ENCODE peak calls at places on chromosome 12, in ten cellular contexts. N is AG09309, V is pancreas, M is HFF-Myc, C is choroid plexus epithelial cell, B is psoas muscle, I is lung, O is SK-N-SH, Z is endodermal cell, T is fibroblast of lung. W is an unnamed sample.

GRCh38 chr12:16062611-16063010 is 151.5 kb downstream of the DERA start:
- DNase-seq in N (peak), V (no peak), M (no peak), C (peak), B (no peak), I (no peak), O (no peak), Z (no peak), T (no peak), W (peak)

GRCh38 chr12:100248886-100249285 is 18.0 kb downstream of the DEPDC4 start:
- DNase-seq in N (no peak), V (no peak), M (no peak), C (peak), B (no peak), I (no peak), O (no peak), Z (no peak), T (no peak), W (no peak)

GRCh38 chr12:41576925-41577324 is 388.8 kb downstream of the PDZRN4 start:
- DNase-seq in N (no peak), V (no peak), M (no peak), C (peak), B (no peak), I (no peak), O (no peak), Z (peak), T (no peak), W (no peak)

GRCh38 chr12:42017036-42017435 is 127.6 kb downstream of the GXYLT1 start:
- DNase-seq in N (no peak), V (no peak), M (no peak), C (no peak), B (no peak), I (no peak), O (no peak), Z (no peak), T (no peak), W (no peak)

GRCh38 chr12:18502422-18502821 is 235.4 kb downstream of the PLCZ1 start:
- DNase-seq in N (no peak), V (no peak), M (no peak), C (no peak), B (no peak), I (no peak), O (no peak), Z (no peak), T (no peak), W (no peak)

GRCh38 chr12:94145231-94145979 is 3.0 kb upstream of the PLXNC1 start:
- DNase-seq in N (peak), V (no peak), M (peak), C (peak), B (no peak), I (no peak), O (peak), Z (peak), T (peak), W (peak)

GRCh38 chr12:14777271-14777670 is 26.0 kb downstream of the WBP11 start:
- DNase-seq in N (no peak), V (no peak), M (no peak), C (no peak), B (no peak), I (no peak), O (no peak), Z (peak), T (no peak), W (peak)

GRCh38 chr12:128817115-128818015 is 6.4 kb downstream of the SLC15A4 start:
- DNase-seq in N (no peak), V (no peak), M (no peak), C (peak), B (peak), I (no peak), O (peak), Z (no peak), T (peak), W (peak)

GRCh38 chr12:29521951-29522350 is 24.5 kb upstream of the OVCH1 start:
- DNase-seq in N (no peak), V (no peak), M (no peak), C (peak), B (no peak), I (no peak), O (no peak), Z (no peak), T (no peak), W (peak)

GRCh38 chr12:124812972-124813371 is 50.7 kb downstream of the SCARB1 start:
- DNase-seq in N (no peak), V (no peak), M (no peak), C (no peak), B (no peak), I (no peak), O (no peak), Z (no peak), T (no peak), W (no peak)
- H3K4me3 ChIP-seq in N (no peak), V (no peak), M (no peak), C (no peak), B (no peak), I (no peak), O (no peak), Z (no peak), T (no peak), W (no peak)

GRCh38 chr12:3225154-3225795 is 148.1 kb downstream of the TSPAN9 start:
- DNase-seq in N (no peak), V (peak), M (no peak), C (peak), B (no peak), I (no peak), O (no peak), Z (no peak), T (peak), W (peak)

GRCh38 chr12:3228587-3228986 is 151.4 kb downstream of the TSPAN9 start:
- DNase-seq in N (no peak), V (peak), M (peak), C (no peak), B (no peak), I (no peak), O (no peak), Z (no peak), T (no peak), W (no peak)

GRCh38 chr12:3225796-3226180 is 148.6 kb downstream of the TSPAN9 start:
- DNase-seq in N (no peak), V (peak), M (no peak), C (peak), B (no peak), I (no peak), O (no peak), Z (no peak), T (no peak), W (no peak)

GRCh38 chr12:3226285-3226684 is 149.1 kb downstream of the TSPAN9 start:
- DNase-seq in N (no peak), V (no peak), M (no peak), C (no peak), B (no peak), I (no peak), O (no peak), Z (no peak), T (no peak), W (no peak)

GRCh38 chr12:3227076-3227975 is 150.1 kb downstream of the TSPAN9 start:
- DNase-seq in N (no peak), V (peak), M (no peak), C (no peak), B (no peak), I (no peak), O (no peak), Z (peak), T (no peak), W (no peak)
- TF ChIP-seq CTCF in N (no peak), V (no peak), M (no peak), C (peak), B (no peak), I (no peak), O (no peak), Z (peak), T (no peak), W (no peak)

GRCh38 chr12:30914986-30915591 is 11.5 kb upstream of the TSPAN11 start:
- DNase-seq in N (no peak), V (no peak), M (no peak), C (no peak), B (no peak), I (no peak), O (no peak), Z (no peak), T (no peak), W (no peak)

GRCh38 chr12:30909721-30910350 is 16.7 kb upstream of the TSPAN11 start:
- DNase-seq in N (no peak), V (no peak), M (peak), C (peak), B (no peak), I (no peak), O (no peak), Z (no peak), T (peak), W (no peak)

GRCh38 chr12:30908389-30909087 is 18.0 kb upstream of the TSPAN11 start:
- DNase-seq in N (peak), V (no peak), M (peak), C (peak), B (no peak), I (no peak), O (peak), Z (no peak), T (peak), W (peak)

GRCh38 chr12:30909088-30909688 is 17.4 kb upstream of the TSPAN11 start:
- DNase-seq in N (peak), V (no peak), M (no peak), C (no peak), B (no peak), I (no peak), O (no peak), Z (no peak), T (no peak), W (no peak)

DNA sequence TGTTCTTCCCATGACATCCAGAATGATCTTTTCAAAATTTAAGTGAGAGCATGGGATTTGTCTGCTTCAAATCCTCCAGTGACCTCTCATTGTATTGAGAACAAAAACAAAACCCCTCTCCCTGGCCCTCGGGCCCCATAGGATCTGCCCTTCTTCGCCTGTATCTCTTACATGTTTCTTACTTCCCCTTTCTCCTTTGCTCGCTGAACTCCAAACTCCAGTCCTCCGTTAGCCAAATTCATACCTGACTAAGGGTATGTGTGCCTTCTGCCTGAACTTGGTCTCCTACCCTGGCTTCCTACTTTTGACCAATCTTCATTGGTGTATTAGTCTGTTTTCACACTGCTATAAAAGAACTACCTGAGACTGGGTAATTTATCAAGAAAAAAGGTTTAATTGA is 13.2 kb upstream of the TSPAN11 start:
- DNase-seq in N (no peak), V (no peak), M (no peak), C (no peak), B (no peak), I (no peak), O (no peak), Z (no peak), T (no peak), W (no peak)
- H3K4me3 ChIP-seq in N (no peak), V (no peak), M (no peak), C (no peak), B (no peak), I (no peak), O (no peak), Z (no peak), T (no peak), W (no peak)

DNA sequence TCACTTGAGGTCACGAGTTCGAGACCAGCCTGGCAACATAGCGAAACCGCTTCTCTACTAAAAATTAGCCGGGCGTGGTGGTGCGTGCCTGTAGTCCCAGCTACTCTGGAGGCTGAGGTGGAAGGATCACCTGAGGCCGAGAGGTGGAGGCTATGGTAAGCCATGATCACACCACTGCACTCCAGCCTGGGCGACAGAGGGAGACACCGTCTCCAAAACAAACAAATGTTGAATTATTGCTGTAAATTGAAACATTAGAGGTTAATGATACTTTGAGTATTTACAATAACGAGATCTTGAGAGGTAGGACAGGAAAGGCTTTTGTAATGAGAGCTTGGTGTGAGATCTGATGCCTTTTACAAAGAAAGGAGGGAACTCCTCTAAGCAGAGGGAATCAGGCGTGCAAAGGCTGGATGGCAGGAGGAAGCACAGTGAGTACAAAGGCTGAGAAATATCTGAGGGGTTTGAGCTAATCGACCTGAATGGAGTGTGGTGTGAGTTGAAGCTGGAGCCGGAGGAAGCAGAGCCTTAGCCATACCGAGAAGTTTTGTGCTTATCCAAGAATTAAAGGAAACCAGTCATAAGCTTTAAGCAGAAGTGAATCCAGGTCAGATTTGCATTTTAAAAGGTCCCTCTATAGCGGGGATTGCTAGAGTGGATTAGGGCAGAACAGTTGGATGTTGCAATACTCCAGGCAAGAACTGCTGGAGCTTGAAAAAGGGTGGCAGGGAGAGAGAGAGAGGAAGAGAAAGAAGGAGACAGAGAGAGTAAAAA is 1.1 kb downstream of the RHNO1 start:
- DNase-seq in N (no peak), V (no peak), M (no peak), C (peak), B (no peak), I (no peak), O (no peak), Z (peak), T (peak), W (peak)
- TF ChIP-seq CTCF in N (no peak), V (no peak), M (no peak), C (peak), B (no peak), I (no peak), O (no peak), Z (no peak), T (peak), W (no peak)

GRCh38 chr12:92210062-92210461 is 64.4 kb upstream of the BTG1 start:
- DNase-seq in N (no peak), V (no peak), M (no peak), C (no peak), B (no peak), I (no peak), O (no peak), Z (no peak), T (no peak), W (no peak)

GRCh38 chr12:92206596-92206995 is 61.0 kb upstream of the BTG1 start:
- DNase-seq in N (no peak), V (no peak), M (no peak), C (no peak), B (no peak), I (no peak), O (no peak), Z (no peak), T (no peak), W (peak)

GRCh38 chr12:92208613-92209121 is 63.0 kb upstream of the BTG1 start:
- DNase-seq in N (peak), V (no peak), M (no peak), C (peak), B (no peak), I (no peak), O (no peak), Z (no peak), T (peak), W (peak)
- H3K4me3 ChIP-seq in N (no peak), V (no peak), M (no peak), C (no peak), B (no peak), I (no peak), O (no peak), Z (no peak), T (no peak), W (no peak)

DNA sequence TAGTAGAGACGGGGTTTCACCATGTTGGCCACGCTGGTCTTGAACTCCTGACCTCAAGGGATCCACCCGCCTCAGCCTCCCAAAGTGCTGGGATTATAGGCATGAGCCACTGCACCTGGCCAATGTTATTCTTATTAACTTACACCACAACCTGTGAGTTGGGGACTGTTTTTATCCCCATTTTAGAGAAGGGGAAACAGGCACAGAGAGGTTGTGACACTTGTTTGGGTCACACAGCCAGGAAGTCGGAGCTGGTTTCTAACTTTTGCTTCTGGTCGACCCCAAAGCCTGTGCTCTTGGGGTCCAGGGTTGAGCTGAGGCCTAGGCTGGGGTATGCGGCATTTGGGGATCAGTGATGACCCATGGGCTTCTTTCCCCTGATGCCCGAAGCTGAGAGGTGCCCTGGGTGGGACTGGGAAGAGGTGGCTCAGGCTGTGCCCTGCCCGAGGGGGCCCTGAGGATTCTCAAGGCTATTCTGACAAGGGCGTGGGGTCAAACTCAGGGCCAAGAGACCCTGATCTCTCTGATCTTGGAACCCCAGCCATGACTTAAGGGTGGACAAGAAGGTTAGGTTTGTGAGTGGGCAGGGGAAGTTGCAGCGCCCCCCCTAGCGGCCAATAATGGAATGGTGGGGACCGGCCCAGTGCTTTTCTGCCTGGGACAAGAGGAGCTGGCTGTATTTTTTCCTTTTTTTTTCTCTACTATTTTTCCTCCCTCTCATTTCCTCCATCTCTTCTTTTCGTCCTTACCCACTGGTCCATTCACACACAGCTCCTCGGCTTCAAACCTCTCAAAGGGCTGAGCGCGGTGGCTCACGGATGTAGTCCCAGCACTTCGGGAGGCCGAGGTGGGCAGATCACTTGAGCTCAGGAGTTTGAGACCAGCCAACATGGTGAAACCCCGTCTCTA is 3.0 kb downstream of the SDSL start:
- DNase-seq in N (no peak), V (no peak), M (no peak), C (peak), B (peak), I (peak), O (peak), Z (peak), T (peak), W (peak)
- TF ChIP-seq CTCF in N (peak), V (peak), M (peak), C (peak), B (peak), I (peak), O (peak), Z (peak), T (peak), W (peak)

GRCh38 chr12:49539406-49540228 is 787 bp downstream of the KCNH3 start:
- DNase-seq in N (no peak), V (peak), M (no peak), C (no peak), B (no peak), I (no peak), O (peak), Z (peak), T (no peak), W (no peak)
- H3K4me3 ChIP-seq in N (no peak), V (peak), M (no peak), C (no peak), B (no peak), I (no peak), O (peak), Z (no peak), T (no peak), W (no peak)

GRCh38 chr12:130333341-130333740 is 4.3 kb upstream of the PIWIL1 start:
- DNase-seq in N (no peak), V (no peak), M (no peak), C (no peak), B (no peak), I (no peak), O (no peak), Z (no peak), T (no peak), W (no peak)
- TF ChIP-seq CTCF in N (no peak), V (no peak), M (no peak), C (no peak), B (no peak), I (no peak), O (no peak), Z (peak), T (no peak), W (no peak)

DNA sequence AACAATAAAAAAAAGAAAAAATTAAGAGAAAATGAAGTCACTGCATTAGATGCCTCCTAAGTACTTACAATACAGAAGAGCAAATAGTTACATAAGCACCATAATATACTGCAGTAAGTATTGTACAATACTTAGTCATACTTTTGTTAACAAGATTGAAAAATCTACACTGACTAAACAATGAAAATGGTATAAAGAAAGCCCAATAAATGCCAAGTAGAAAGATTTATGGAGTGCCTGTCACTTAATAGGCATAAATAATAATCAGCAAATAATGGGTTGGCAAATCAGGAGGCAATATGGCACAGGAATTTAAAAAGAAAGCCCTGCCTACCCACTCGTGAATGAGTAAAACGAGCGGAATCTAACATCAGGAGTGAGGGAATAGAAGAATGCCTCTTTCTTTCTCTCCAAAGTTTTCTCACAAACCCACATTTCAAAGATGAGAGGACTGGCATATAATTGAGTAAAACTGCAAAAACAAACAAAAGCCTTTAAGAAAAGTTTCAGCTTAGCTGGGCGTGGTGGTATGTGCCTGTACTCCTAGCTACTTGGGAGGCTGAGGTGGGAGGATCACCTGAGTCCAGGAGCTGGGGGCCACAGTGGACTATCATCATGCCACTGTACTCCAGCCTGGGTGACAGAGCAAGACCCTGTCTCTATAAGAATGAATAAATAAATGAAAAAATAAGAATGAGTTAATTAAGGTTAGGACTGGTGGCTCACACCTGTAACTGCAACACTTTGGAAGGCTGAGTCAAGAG is 36.1 kb downstream of the CRY1 start:
- DNase-seq in N (peak), V (no peak), M (no peak), C (peak), B (no peak), I (no peak), O (no peak), Z (no peak), T (peak), W (peak)
- H3K4me3 ChIP-seq in N (no peak), V (no peak), M (no peak), C (no peak), B (no peak), I (no peak), O (no peak), Z (no peak), T (no peak), W (no peak)